ENCODE peak calls at places on chromosome 6, in eight cellular contexts. One of them, this sample, is unnamed.
A peak's percentile ranks its signal among the peaks of the same experiment; 100 is the strongest.

GRCh38 chr6:109326346-109326745 is 55.9 kb downstream of the CD164 start:
- DNase-seq in left lung: no peak
- DNase-seq in AG04449: no peak
- DNase-seq in fibroblast of mammary gland: no peak
- DNase-seq in AG09309: no peak
- DNase-seq in uterus: no peak
- DNase-seq in astrocyte of the cerebellum: no peak
- DNase-seq in WERI-Rb-1: no peak
- DNase-seq in this sample: no peak

GRCh38 chr6:87698618-87699017 is 3.4 kb downstream of the AKIRIN2 start:
- DNase-seq in left lung: no peak
- DNase-seq in AG09309: no peak
- DNase-seq in WERI-Rb-1: no peak
- DNase-seq in fibroblast of mammary gland: peak; percentile 42
- DNase-seq in AG04449: no peak
- DNase-seq in uterus: no peak
- DNase-seq in astrocyte of the cerebellum: no peak
- DNase-seq in this sample: peak; percentile 43

GRCh38 chr6:31130751-31131150 is 8.1 kb downstream of the PSORS1C2 start:
- DNase-seq in AG09309: no peak
- DNase-seq in astrocyte of the cerebellum: no peak
- DNase-seq in fibroblast of mammary gland: no peak
- DNase-seq in left lung: no peak
- DNase-seq in AG04449: no peak
- DNase-seq in uterus: no peak
- DNase-seq in WERI-Rb-1: no peak
- DNase-seq in this sample: no peak

GRCh38 chr6:12160350-12160749 is 129.8 kb upstream of the EDN1 start:
- DNase-seq in fibroblast of mammary gland: peak; percentile 86
- DNase-seq in AG09309: peak; percentile 17
- DNase-seq in AG04449: no peak
- DNase-seq in uterus: no peak
- DNase-seq in left lung: no peak
- DNase-seq in astrocyte of the cerebellum: peak; percentile 46
- DNase-seq in WERI-Rb-1: no peak
- DNase-seq in this sample: peak; percentile 53

GRCh38 chr6:36383608-36384007 is 3.9 kb downstream of the ETV7 start:
- DNase-seq in uterus: no peak
- DNase-seq in astrocyte of the cerebellum: no peak
- DNase-seq in left lung: no peak
- DNase-seq in AG04449: no peak
- DNase-seq in AG09309: no peak
- DNase-seq in WERI-Rb-1: no peak
- DNase-seq in fibroblast of mammary gland: no peak
- DNase-seq in this sample: peak; percentile 24

GRCh38 chr6:20997143-20997792 is 463.0 kb downstream of the CDKAL1 start:
- DNase-seq in left lung: no peak
- DNase-seq in astrocyte of the cerebellum: no peak
- DNase-seq in uterus: no peak
- DNase-seq in WERI-Rb-1: no peak
- DNase-seq in AG09309: no peak
- DNase-seq in fibroblast of mammary gland: no peak
- DNase-seq in AG04449: no peak
- DNase-seq in this sample: no peak

GRCh38 chr6:21355638-21356037 is 237.9 kb upstream of the SOX4 start:
- DNase-seq in WERI-Rb-1: no peak
- DNase-seq in astrocyte of the cerebellum: no peak
- DNase-seq in AG09309: no peak
- DNase-seq in fibroblast of mammary gland: no peak
- DNase-seq in uterus: no peak
- DNase-seq in left lung: no peak
- DNase-seq in AG04449: no peak
- DNase-seq in this sample: no peak

GRCh38 chr6:30219244-30219643 is 6.0 kb upstream of the TRIM26 start:
- DNase-seq in fibroblast of mammary gland: peak; percentile 54
- DNase-seq in uterus: no peak
- DNase-seq in AG09309: no peak
- DNase-seq in AG04449: no peak
- DNase-seq in astrocyte of the cerebellum: no peak
- DNase-seq in left lung: no peak
- DNase-seq in WERI-Rb-1: peak; percentile 73
- DNase-seq in this sample: peak; percentile 67

GRCh38 chr6:84274856-84275255 is 47.4 kb upstream of the CEP162 start:
- DNase-seq in AG09309: no peak
- DNase-seq in AG04449: no peak
- DNase-seq in left lung: no peak
- DNase-seq in uterus: no peak
- DNase-seq in astrocyte of the cerebellum: no peak
- DNase-seq in WERI-Rb-1: no peak
- DNase-seq in fibroblast of mammary gland: no peak
- DNase-seq in this sample: no peak

GRCh38 chr6:47264775-47265184 is 44.9 kb downstream of the TNFRSF21 start:
- DNase-seq in AG09309: no peak
- DNase-seq in fibroblast of mammary gland: no peak
- DNase-seq in uterus: no peak
- DNase-seq in WERI-Rb-1: no peak
- DNase-seq in left lung: no peak
- DNase-seq in astrocyte of the cerebellum: no peak
- DNase-seq in AG04449: no peak
- DNase-seq in this sample: peak; percentile 16

GRCh38 chr6:40599580-40599979 is 12.4 kb upstream of the LRFN2 start:
- DNase-seq in uterus: no peak
- DNase-seq in left lung: no peak
- DNase-seq in WERI-Rb-1: no peak
- DNase-seq in fibroblast of mammary gland: no peak
- DNase-seq in AG09309: no peak
- DNase-seq in AG04449: no peak
- DNase-seq in astrocyte of the cerebellum: no peak
- DNase-seq in this sample: no peak

GRCh38 chr6:37684801-37685200 is 12.9 kb downstream of the MDGA1 start:
- DNase-seq in AG04449: no peak
- DNase-seq in AG09309: no peak
- DNase-seq in fibroblast of mammary gland: no peak
- DNase-seq in astrocyte of the cerebellum: no peak
- DNase-seq in left lung: no peak
- DNase-seq in WERI-Rb-1: no peak
- DNase-seq in uterus: no peak
- DNase-seq in this sample: no peak

GRCh38 chr6:137775192-137775591 is 91.9 kb upstream of the TNFAIP3 start:
- DNase-seq in AG09309: no peak
- DNase-seq in astrocyte of the cerebellum: no peak
- DNase-seq in fibroblast of mammary gland: no peak
- DNase-seq in AG04449: no peak
- DNase-seq in WERI-Rb-1: no peak
- DNase-seq in left lung: no peak
- DNase-seq in uterus: no peak
- DNase-seq in this sample: no peak

GRCh38 chr6:56862415-56863175 is 92.3 kb upstream of the BEND6 start:
- DNase-seq in uterus: no peak
- DNase-seq in fibroblast of mammary gland: peak; percentile 68
- DNase-seq in WERI-Rb-1: no peak
- DNase-seq in left lung: no peak
- DNase-seq in AG04449: no peak
- DNase-seq in AG09309: no peak
- DNase-seq in astrocyte of the cerebellum: no peak
- DNase-seq in this sample: peak; percentile 76

GRCh38 chr6:159916237-159916636 is 25.4 kb downstream of the MAS1 start:
- DNase-seq in astrocyte of the cerebellum: no peak
- DNase-seq in AG04449: no peak
- DNase-seq in uterus: no peak
- DNase-seq in WERI-Rb-1: no peak
- DNase-seq in left lung: no peak
- DNase-seq in AG09309: no peak
- DNase-seq in fibroblast of mammary gland: no peak
- DNase-seq in this sample: no peak

GRCh38 chr6:102402635-102403329 is 1009.3 kb downstream of the GRIK2 start:
- DNase-seq in WERI-Rb-1: no peak
- DNase-seq in left lung: no peak
- DNase-seq in astrocyte of the cerebellum: no peak
- DNase-seq in fibroblast of mammary gland: no peak
- DNase-seq in AG09309: no peak
- DNase-seq in uterus: no peak
- DNase-seq in AG04449: no peak
- DNase-seq in this sample: no peak

GRCh38 chr6:53282741-53283140 is 66.0 kb downstream of the ELOVL5 start:
- DNase-seq in uterus: no peak
- DNase-seq in fibroblast of mammary gland: no peak
- DNase-seq in AG09309: peak; percentile 7
- DNase-seq in astrocyte of the cerebellum: peak; percentile 43
- DNase-seq in AG04449: no peak
- DNase-seq in WERI-Rb-1: no peak
- DNase-seq in left lung: no peak
- DNase-seq in this sample: no peak

DNA sequence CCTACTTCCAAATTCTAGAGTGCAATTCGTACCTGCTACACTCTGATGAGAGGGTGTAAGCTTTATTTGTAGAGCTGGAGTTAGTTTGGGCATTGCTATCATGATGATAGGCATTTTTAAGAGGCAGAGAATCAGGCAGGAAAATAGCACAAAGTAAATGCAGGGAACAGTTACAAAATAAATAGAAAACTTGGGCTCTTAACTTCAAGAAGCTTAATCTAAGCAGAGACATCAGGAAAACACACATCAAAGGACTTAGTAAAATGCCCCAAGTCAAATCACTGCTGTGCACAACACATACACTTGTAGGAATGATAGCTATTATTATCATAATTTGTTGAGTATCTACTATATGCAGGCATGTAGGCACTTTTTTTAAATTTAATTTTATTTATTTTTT is 381.2 kb downstream of the CD83 start:
- DNase-seq in left lung: no peak
- DNase-seq in AG04449: no peak
- DNase-seq in uterus: no peak
- DNase-seq in WERI-Rb-1: no peak
- DNase-seq in astrocyte of the cerebellum: no peak
- DNase-seq in AG09309: no peak
- DNase-seq in fibroblast of mammary gland: no peak
- DNase-seq in this sample: no peak
- H3K4me3 ChIP-seq in left lung: no peak overlapping the region
- H3K4me3 ChIP-seq in AG04449: no peak overlapping the region
- H3K4me3 ChIP-seq in uterus: no peak overlapping the region
- H3K4me3 ChIP-seq in WERI-Rb-1: no peak overlapping the region
- H3K4me3 ChIP-seq in astrocyte of the cerebellum: no peak overlapping the region
- H3K4me3 ChIP-seq in AG09309: no peak overlapping the region
- H3K4me3 ChIP-seq in fibroblast of mammary gland: no peak overlapping the region
- H3K4me3 ChIP-seq in this sample: no peak overlapping the region

DNA sequence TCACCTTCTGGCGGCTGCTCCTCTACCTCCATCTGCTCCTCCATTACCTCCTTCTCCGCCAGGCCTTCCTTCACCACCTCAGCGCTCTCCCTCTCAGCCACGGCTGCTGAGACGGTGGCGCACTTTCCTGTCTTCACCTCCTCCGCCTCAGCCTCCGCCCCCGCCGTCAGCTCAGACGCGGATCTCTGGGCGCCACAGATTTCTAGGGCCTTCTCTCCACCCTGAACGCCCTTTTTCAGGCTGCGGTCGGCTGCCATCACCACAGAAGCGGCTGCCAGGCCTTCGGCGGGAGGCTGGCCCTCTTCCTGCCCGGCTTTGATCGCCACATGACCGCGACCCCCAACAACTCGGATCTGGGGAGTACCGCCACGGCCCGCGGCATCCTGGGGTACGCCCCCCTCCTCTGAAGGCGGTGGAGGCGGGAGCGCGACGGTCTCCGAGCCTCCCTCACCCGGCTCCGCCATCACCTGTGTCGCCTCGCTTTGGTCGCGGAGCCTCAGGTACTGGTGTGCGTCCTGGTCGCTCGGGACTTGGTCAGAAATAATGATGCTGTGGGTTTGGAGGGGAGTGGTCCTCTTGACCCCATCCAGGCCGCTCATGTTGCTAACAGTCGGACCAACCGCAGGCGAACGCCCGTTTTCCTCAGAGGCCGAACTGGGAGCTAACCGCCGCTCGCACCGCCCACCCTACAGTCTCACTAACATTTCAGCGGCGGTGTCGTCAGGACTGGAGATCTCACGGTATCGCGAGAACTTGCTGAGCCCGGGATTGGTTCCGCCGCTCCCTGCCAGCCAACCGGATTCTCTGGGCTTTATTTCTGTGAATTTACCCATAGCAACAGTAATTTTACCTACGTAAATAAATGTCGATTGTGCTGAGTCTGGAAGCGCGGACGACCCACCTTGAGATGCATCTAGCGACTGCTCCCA is at the start of gene TSPYL1:
- DNase-seq in astrocyte of the cerebellum: peak; percentile 96
- DNase-seq in WERI-Rb-1: peak; percentile 95
- DNase-seq in uterus: peak; percentile 96
- DNase-seq in AG04449: peak; percentile 59
- DNase-seq in left lung: peak; percentile 97
- DNase-seq in fibroblast of mammary gland: peak; percentile 97
- DNase-seq in AG09309: peak; percentile 91
- DNase-seq in this sample: peak; percentile 98
- TF ChIP-seq CTCF in astrocyte of the cerebellum: peak; percentile 12
- TF ChIP-seq CTCF in WERI-Rb-1: no peak
- TF ChIP-seq CTCF in uterus: peak; percentile 20
- TF ChIP-seq CTCF in AG04449: no peak
- TF ChIP-seq CTCF in left lung: peak; percentile 1
- TF ChIP-seq CTCF in fibroblast of mammary gland: no peak
- TF ChIP-seq CTCF in AG09309: peak; percentile 21
- TF ChIP-seq CTCF in this sample: no peak

DNA sequence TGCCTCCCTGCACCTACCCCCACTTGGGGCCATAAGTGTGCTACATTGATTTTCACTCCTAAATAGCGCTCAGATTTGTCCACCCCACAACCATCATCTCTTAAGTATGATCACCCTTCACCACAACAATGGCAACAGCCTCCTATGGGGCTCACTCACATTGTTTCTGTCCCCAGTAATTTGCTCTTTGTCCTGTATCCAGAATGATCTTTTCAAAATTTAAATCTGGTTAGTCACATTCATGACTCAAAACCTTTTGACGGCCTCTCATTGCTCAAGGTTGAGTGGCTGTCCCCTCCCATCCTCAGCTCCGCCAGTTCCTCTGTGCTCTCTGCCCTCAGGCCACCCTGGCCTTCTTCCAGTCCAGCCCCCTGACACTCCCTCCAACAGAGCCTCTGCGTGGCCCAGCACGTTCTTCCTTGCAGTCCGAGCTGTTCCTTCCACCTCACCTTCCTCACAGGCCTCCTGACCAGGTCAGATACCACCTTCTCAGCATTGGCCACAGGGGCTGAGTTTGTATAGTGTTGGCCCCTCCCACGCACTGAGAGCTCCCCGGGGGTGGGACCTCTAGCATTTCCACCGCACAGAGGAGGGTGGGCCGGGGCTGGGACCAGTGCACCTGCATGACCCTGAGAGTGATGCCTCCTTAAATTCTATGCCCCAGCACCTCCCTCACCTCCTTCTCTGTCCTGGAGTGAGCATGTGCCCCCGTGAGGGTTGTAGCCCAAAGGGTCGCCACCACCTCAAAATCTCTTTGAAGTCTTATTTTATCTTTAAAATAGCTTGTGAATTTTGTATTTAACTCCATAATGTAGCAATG is 2.4 kb upstream of the PPP1R3G start:
- DNase-seq in left lung: peak; percentile 48
- DNase-seq in AG09309: peak; percentile 48
- DNase-seq in fibroblast of mammary gland: peak; percentile 92
- DNase-seq in WERI-Rb-1: no peak
- DNase-seq in uterus: no peak
- DNase-seq in astrocyte of the cerebellum: no peak
- DNase-seq in AG04449: peak; percentile 28
- DNase-seq in this sample: peak; percentile 78
- H3K4me3 ChIP-seq in left lung: no peak overlapping the region
- H3K4me3 ChIP-seq in AG09309: no peak overlapping the region
- H3K4me3 ChIP-seq in fibroblast of mammary gland: no peak overlapping the region
- H3K4me3 ChIP-seq in WERI-Rb-1: no peak overlapping the region
- H3K4me3 ChIP-seq in uterus: no peak overlapping the region
- H3K4me3 ChIP-seq in astrocyte of the cerebellum: no peak overlapping the region
- H3K4me3 ChIP-seq in AG04449: no peak overlapping the region
- H3K4me3 ChIP-seq in this sample: no peak overlapping the region

GRCh38 chr6:117840541-117840983 is 66.5 kb upstream of the SLC35F1 start:
- DNase-seq in WERI-Rb-1: peak; percentile 31
- DNase-seq in left lung: no peak
- DNase-seq in AG04449: no peak
- DNase-seq in fibroblast of mammary gland: peak; percentile 55
- DNase-seq in uterus: no peak
- DNase-seq in AG09309: no peak
- DNase-seq in astrocyte of the cerebellum: peak; percentile 71
- DNase-seq in this sample: peak; percentile 36
- TF ChIP-seq CTCF in WERI-Rb-1: no peak
- TF ChIP-seq CTCF in left lung: no peak
- TF ChIP-seq CTCF in AG04449: no peak
- TF ChIP-seq CTCF in fibroblast of mammary gland: peak; percentile 30
- TF ChIP-seq CTCF in uterus: no peak
- TF ChIP-seq CTCF in AG09309: no peak
- TF ChIP-seq CTCF in astrocyte of the cerebellum: peak; percentile 40
- TF ChIP-seq CTCF in this sample: peak; percentile 20